ENCODE peak calls at places on chromosomes 12 and 14, in five cellular contexts. L is HCT116, I is lung, D is NCI-H1694, S is heart left ventricle. U is an unnamed sample.

GRCh38 chr12:95922231-95922630 is 20.2 kb downstream of the CCDC38 start:
- DNase-seq in I (no peak), L (no peak), S (no peak), D (no peak), U (no peak)

GRCh38 chr14:73753887-73754880 is 40.0 kb upstream of the PNMA1 start:
- DNase-seq in S (no peak), D (no peak), L (no peak), I (no peak), U (no peak)

GRCh38 chr14:76287063-76287462 is 88.9 kb upstream of the ESRRB start:
- DNase-seq in S (no peak), I (no peak), L (no peak), D (no peak), U (no peak)

GRCh38 chr14:103961928-103962578 is 19.7 kb upstream of the RD3L start:
- DNase-seq in S (no peak), I (no peak), D (no peak), L (no peak), U (no peak)

GRCh38 chr12:52258335-52258901 is 16.0 kb upstream of the KRT86 start:
- DNase-seq in D (no peak), I (no peak), S (no peak), L (no peak), U (no peak)

GRCh38 chr14:89212386-89213235 is 204.4 kb downstream of the FOXN3 start:
- DNase-seq in D (no peak), I (no peak), S (no peak), L (no peak), U (peak)

GRCh38 chr14:36056846-36057245 is 119.7 kb downstream of the PTCSC3 start:
- DNase-seq in L (no peak), I (no peak), D (no peak), S (no peak), U (no peak)

GRCh38 chr12:10779103-10779502 is 23.3 kb downstream of the TAS2R7 start:
- DNase-seq in S (no peak), L (no peak), D (no peak), I (no peak), U (no peak)

GRCh38 chr14:89292579-89293348 is 124.3 kb downstream of the FOXN3 start:
- DNase-seq in S (no peak), I (no peak), L (no peak), D (no peak), U (no peak)

GRCh38 chr14:68177728-68178127 is 358.1 kb downstream of the RAD51B start:
- DNase-seq in I (no peak), L (no peak), S (no peak), D (no peak), U (no peak)

GRCh38 chr14:62957562-62957961 is 87.7 kb downstream of the KCNH5 start:
- DNase-seq in D (no peak), L (no peak), S (no peak), I (no peak), U (no peak)